ENCODE peak calls at places on chromosomes 7 and 10, in eight cellular contexts. One of them, this sample, is unnamed.

GRCh38 chr10:16280595-16280994 is 156.2 kb upstream of the PTER start:
- DNase-seq in SK-N-SH: no peak
- DNase-seq in OCI-LY7: no peak
- DNase-seq in GM23338: no peak
- DNase-seq in neural progenitor cell: no peak
- DNase-seq in HCT116: no peak
- DNase-seq in PC-3: no peak
- DNase-seq in GM23248: no peak
- DNase-seq in this sample: no peak

GRCh38 chr7:132828502-132828901 is 252.2 kb upstream of the PLXNA4 start:
- DNase-seq in HCT116: no peak
- DNase-seq in neural progenitor cell: no peak
- DNase-seq in GM23338: no peak
- DNase-seq in SK-N-SH: peak; percentile 61
- DNase-seq in PC-3: no peak
- DNase-seq in GM23248: no peak
- DNase-seq in OCI-LY7: no peak
- DNase-seq in this sample: no peak

GRCh38 chr7:1940402-1940786 is 270.3 kb downstream of the ELFN1 start:
- DNase-seq in PC-3: no peak
- DNase-seq in GM23248: peak; percentile 9
- DNase-seq in GM23338: no peak
- DNase-seq in OCI-LY7: peak; percentile 80
- DNase-seq in SK-N-SH: no peak
- DNase-seq in HCT116: no peak
- DNase-seq in neural progenitor cell: no peak
- DNase-seq in this sample: no peak

GRCh38 chr7:102447311-102447710 is 13.9 kb downstream of the ORAI2 start:
- DNase-seq in OCI-LY7: no peak
- DNase-seq in PC-3: no peak
- DNase-seq in SK-N-SH: no peak
- DNase-seq in neural progenitor cell: no peak
- DNase-seq in HCT116: no peak
- DNase-seq in GM23338: no peak
- DNase-seq in GM23248: no peak
- DNase-seq in this sample: no peak

GRCh38 chr7:151900591-151901312 is 23.8 kb upstream of the PRKAG2 start:
- DNase-seq in GM23248: peak; percentile 57
- DNase-seq in SK-N-SH: no peak
- DNase-seq in HCT116: no peak
- DNase-seq in neural progenitor cell: peak; percentile 27
- DNase-seq in PC-3: no peak
- DNase-seq in GM23338: no peak
- DNase-seq in OCI-LY7: no peak
- DNase-seq in this sample: no peak

GRCh38 chr7:155644971-155645509 is 579 bp downstream of the RBM33 start:
- DNase-seq in OCI-LY7: peak; percentile 67
- DNase-seq in SK-N-SH: peak; percentile 80
- DNase-seq in GM23338: peak; percentile 63
- DNase-seq in neural progenitor cell: peak; percentile 60
- DNase-seq in GM23248: peak; percentile 74
- DNase-seq in HCT116: no peak
- DNase-seq in PC-3: peak; percentile 23
- DNase-seq in this sample: peak; percentile 63

GRCh38 chr7:151691449-151691848 is 171.8 kb upstream of the RHEB start:
- DNase-seq in GM23338: no peak
- DNase-seq in HCT116: no peak
- DNase-seq in OCI-LY7: no peak
- DNase-seq in SK-N-SH: no peak
- DNase-seq in GM23248: no peak
- DNase-seq in PC-3: no peak
- DNase-seq in neural progenitor cell: no peak
- DNase-seq in this sample: no peak

GRCh38 chr10:52566471-52567246 is 205.9 kb downstream of the MBL2 start:
- DNase-seq in neural progenitor cell: peak; percentile 61
- DNase-seq in GM23248: peak; percentile 83
- DNase-seq in OCI-LY7: peak; percentile 10
- DNase-seq in HCT116: peak; percentile 35
- DNase-seq in SK-N-SH: peak; percentile 2
- DNase-seq in GM23338: peak; percentile 73
- DNase-seq in PC-3: peak; percentile 98
- DNase-seq in this sample: peak; percentile 41

GRCh38 chr10:103246328-103246727 is 641 bp downstream of the RPEL1 start:
- DNase-seq in SK-N-SH: no peak
- DNase-seq in neural progenitor cell: no peak
- DNase-seq in GM23338: no peak
- DNase-seq in OCI-LY7: no peak
- DNase-seq in GM23248: no peak
- DNase-seq in HCT116: no peak
- DNase-seq in PC-3: peak; percentile 14
- DNase-seq in this sample: no peak

GRCh38 chr10:119216137-119216536 is 8.8 kb downstream of the GRK5 start:
- DNase-seq in OCI-LY7: no peak
- DNase-seq in GM23248: no peak
- DNase-seq in GM23338: no peak
- DNase-seq in PC-3: no peak
- DNase-seq in neural progenitor cell: no peak
- DNase-seq in HCT116: no peak
- DNase-seq in SK-N-SH: no peak
- DNase-seq in this sample: no peak

GRCh38 chr10:95403690-95404459 is 113.1 kb upstream of the PDLIM1 start:
- DNase-seq in neural progenitor cell: no peak
- DNase-seq in GM23338: no peak
- DNase-seq in PC-3: no peak
- DNase-seq in SK-N-SH: no peak
- DNase-seq in HCT116: no peak
- DNase-seq in GM23248: no peak
- DNase-seq in OCI-LY7: no peak
- DNase-seq in this sample: no peak

GRCh38 chr10:5840314-5841307 is 27.4 kb upstream of the GDI2 start:
- DNase-seq in OCI-LY7: peak; percentile 98
- DNase-seq in PC-3: no peak
- DNase-seq in HCT116: no peak
- DNase-seq in GM23248: no peak
- DNase-seq in GM23338: no peak
- DNase-seq in neural progenitor cell: peak; percentile 16
- DNase-seq in SK-N-SH: no peak
- DNase-seq in this sample: no peak

GRCh38 chr10:121772406-121772805 is 155.4 kb downstream of the ATE1 start:
- DNase-seq in OCI-LY7: no peak
- DNase-seq in HCT116: no peak
- DNase-seq in PC-3: no peak
- DNase-seq in GM23248: peak; percentile 34
- DNase-seq in neural progenitor cell: no peak
- DNase-seq in SK-N-SH: no peak
- DNase-seq in GM23338: no peak
- DNase-seq in this sample: no peak

GRCh38 chr7:155226261-155227003 is 71.2 kb upstream of the INSIG1 start:
- DNase-seq in GM23248: no peak
- DNase-seq in HCT116: no peak
- DNase-seq in neural progenitor cell: no peak
- DNase-seq in PC-3: no peak
- DNase-seq in SK-N-SH: peak; percentile 53
- DNase-seq in GM23338: no peak
- DNase-seq in OCI-LY7: no peak
- DNase-seq in this sample: no peak

GRCh38 chr10:73136627-73137026 is 26.4 kb downstream of the NUDT13 start:
- DNase-seq in OCI-LY7: no peak
- DNase-seq in GM23248: no peak
- DNase-seq in SK-N-SH: no peak
- DNase-seq in PC-3: peak; percentile 76
- DNase-seq in neural progenitor cell: no peak
- DNase-seq in HCT116: no peak
- DNase-seq in GM23338: no peak
- DNase-seq in this sample: peak; percentile 41

GRCh38 chr10:67127441-67127840 is 201.6 kb downstream of the LRRTM3 start:
- DNase-seq in PC-3: no peak
- DNase-seq in neural progenitor cell: no peak
- DNase-seq in OCI-LY7: no peak
- DNase-seq in GM23248: no peak
- DNase-seq in SK-N-SH: no peak
- DNase-seq in HCT116: no peak
- DNase-seq in GM23338: no peak
- DNase-seq in this sample: no peak

GRCh38 chr10:63573068-63573697 is 52.0 kb downstream of the REEP3 start:
- DNase-seq in HCT116: no peak
- DNase-seq in SK-N-SH: peak; percentile 33
- DNase-seq in GM23248: peak; percentile 14
- DNase-seq in OCI-LY7: no peak
- DNase-seq in PC-3: no peak
- DNase-seq in neural progenitor cell: no peak
- DNase-seq in GM23338: no peak
- DNase-seq in this sample: peak; percentile 19

GRCh38 chr7:33667261-33667660 is 238.1 kb upstream of the BMPER start:
- DNase-seq in PC-3: peak; percentile 34
- DNase-seq in OCI-LY7: no peak
- DNase-seq in GM23248: peak; percentile 68
- DNase-seq in HCT116: no peak
- DNase-seq in SK-N-SH: no peak
- DNase-seq in neural progenitor cell: no peak
- DNase-seq in GM23338: no peak
- DNase-seq in this sample: no peak

GRCh38 chr7:20959281-20959680 is 172.6 kb upstream of the SP8 start:
- DNase-seq in OCI-LY7: no peak
- DNase-seq in SK-N-SH: no peak
- DNase-seq in GM23248: no peak
- DNase-seq in HCT116: no peak
- DNase-seq in PC-3: peak; percentile 92
- DNase-seq in neural progenitor cell: no peak
- DNase-seq in GM23338: no peak
- DNase-seq in this sample: no peak

DNA sequence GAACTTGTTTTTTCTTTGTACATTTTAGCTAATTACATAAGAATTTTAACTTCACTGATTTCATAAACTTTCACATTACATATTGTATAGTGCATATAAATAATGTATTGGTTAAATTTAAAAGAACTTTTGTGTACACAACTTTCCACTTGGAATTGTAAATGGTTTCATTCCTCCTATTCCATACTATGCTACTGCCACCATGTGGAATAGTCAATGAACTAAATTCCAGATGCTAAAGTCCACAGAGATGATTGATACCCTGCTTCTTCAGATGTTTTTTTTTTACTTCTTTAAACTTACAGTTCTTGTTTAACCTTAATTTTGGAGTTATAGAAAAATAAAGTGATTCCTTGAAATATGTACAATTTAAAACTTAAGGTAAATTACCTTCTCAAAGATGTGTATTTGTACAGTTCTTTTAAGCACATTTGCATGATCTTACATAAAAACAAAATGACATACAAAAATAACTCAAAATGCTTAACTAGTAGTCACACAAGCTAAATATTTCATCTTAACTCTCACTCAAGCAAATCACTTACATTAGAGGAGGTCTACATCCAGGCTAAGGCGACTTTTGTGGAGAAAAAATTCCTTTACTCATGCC is 247.6 kb upstream of the HGF start:
- DNase-seq in GM23338: peak; percentile 47
- DNase-seq in OCI-LY7: peak; percentile 19
- DNase-seq in SK-N-SH: peak; percentile 33
- DNase-seq in GM23248: peak; percentile 63
- DNase-seq in HCT116: peak; percentile 24
- DNase-seq in neural progenitor cell: peak; percentile 24
- DNase-seq in PC-3: peak; percentile 57
- DNase-seq in this sample: peak; percentile 21
- TF ChIP-seq EZH2phosphoT487 in GM23338: no peak
- TF ChIP-seq EZH2phosphoT487 in OCI-LY7: no peak
- TF ChIP-seq EZH2phosphoT487 in SK-N-SH: no peak
- TF ChIP-seq EZH2phosphoT487 in GM23248: no peak
- TF ChIP-seq EZH2phosphoT487 in HCT116: no peak
- TF ChIP-seq EZH2phosphoT487 in neural progenitor cell: no peak
- TF ChIP-seq EZH2phosphoT487 in PC-3: no peak
- TF ChIP-seq EZH2phosphoT487 in this sample: no peak

GRCh38 chr7:150406311-150406564 is 27.1 kb downstream of the ZNF775 start:
- DNase-seq in GM23248: no peak
- DNase-seq in SK-N-SH: no peak
- DNase-seq in OCI-LY7: peak; percentile 27
- DNase-seq in GM23338: no peak
- DNase-seq in neural progenitor cell: no peak
- DNase-seq in HCT116: no peak
- DNase-seq in PC-3: no peak
- DNase-seq in this sample: no peak
- H2AFZ ChIP-seq in GM23248: peak overlapping the region; percentile 94
- H2AFZ ChIP-seq in SK-N-SH: peak overlapping the region; percentile 98
- H2AFZ ChIP-seq in OCI-LY7: peak overlapping the region; percentile 87
- H2AFZ ChIP-seq in GM23338: no peak overlapping the region
- H2AFZ ChIP-seq in neural progenitor cell: no peak overlapping the region
- H2AFZ ChIP-seq in HCT116: no peak overlapping the region
- H2AFZ ChIP-seq in PC-3: no peak overlapping the region
- H2AFZ ChIP-seq in this sample: no peak overlapping the region

GRCh38 chr10:12056758-12057157 is 12.0 kb upstream of the DHTKD1 start:
- DNase-seq in neural progenitor cell: no peak
- DNase-seq in SK-N-SH: no peak
- DNase-seq in HCT116: no peak
- DNase-seq in PC-3: no peak
- DNase-seq in GM23248: no peak
- DNase-seq in OCI-LY7: no peak
- DNase-seq in GM23338: no peak
- DNase-seq in this sample: no peak
- TF ChIP-seq EZH2phosphoT487 in neural progenitor cell: no peak
- TF ChIP-seq EZH2phosphoT487 in SK-N-SH: no peak
- TF ChIP-seq EZH2phosphoT487 in HCT116: no peak
- TF ChIP-seq EZH2phosphoT487 in PC-3: no peak
- TF ChIP-seq EZH2phosphoT487 in GM23248: no peak
- TF ChIP-seq EZH2phosphoT487 in OCI-LY7: no peak
- TF ChIP-seq EZH2phosphoT487 in GM23338: no peak
- TF ChIP-seq EZH2phosphoT487 in this sample: no peak

GRCh38 chr10:78301891-78302738 is 268.5 kb downstream of the RPS24 start:
- DNase-seq in GM23338: peak; percentile 41
- DNase-seq in HCT116: no peak
- DNase-seq in neural progenitor cell: no peak
- DNase-seq in PC-3: peak; percentile 68
- DNase-seq in OCI-LY7: peak; percentile 17
- DNase-seq in GM23248: peak; percentile 8
- DNase-seq in SK-N-SH: no peak
- DNase-seq in this sample: peak; percentile 30
- H2AFZ ChIP-seq in GM23338: peak overlapping the region; percentile 90
- H2AFZ ChIP-seq in HCT116: no peak overlapping the region
- H2AFZ ChIP-seq in neural progenitor cell: no peak overlapping the region
- H2AFZ ChIP-seq in PC-3: peak overlapping the region; percentile 82
- H2AFZ ChIP-seq in OCI-LY7: peak overlapping the region; percentile 57
- H2AFZ ChIP-seq in GM23248: peak overlapping the region; percentile 80
- H2AFZ ChIP-seq in SK-N-SH: peak overlapping the region; percentile 77
- H2AFZ ChIP-seq in this sample: no peak overlapping the region

DNA sequence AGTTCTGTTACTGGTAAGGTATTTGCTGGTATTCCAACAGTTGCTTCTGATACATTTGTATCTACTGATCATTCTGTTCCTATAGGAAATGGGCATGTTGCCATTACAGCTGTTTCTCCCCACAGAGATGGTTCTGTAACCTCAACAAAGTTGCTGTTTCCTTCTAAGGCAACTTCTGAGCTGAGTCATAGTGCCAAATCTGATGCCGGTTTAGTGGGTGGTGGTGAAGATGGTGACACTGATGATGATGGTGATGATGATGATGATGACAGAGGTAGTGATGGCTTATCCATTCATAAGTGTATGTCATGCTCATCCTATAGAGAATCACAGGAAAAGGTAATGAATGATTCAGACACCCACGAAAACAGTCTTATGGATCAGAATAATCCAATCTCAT is 131.0 kb downstream of the AASS start:
- DNase-seq in GM23338: no peak
- DNase-seq in OCI-LY7: no peak
- DNase-seq in PC-3: no peak
- DNase-seq in neural progenitor cell: no peak
- DNase-seq in GM23248: no peak
- DNase-seq in HCT116: no peak
- DNase-seq in SK-N-SH: no peak
- DNase-seq in this sample: no peak
- TF ChIP-seq EZH2phosphoT487 in GM23338: no peak
- TF ChIP-seq EZH2phosphoT487 in OCI-LY7: no peak
- TF ChIP-seq EZH2phosphoT487 in PC-3: no peak
- TF ChIP-seq EZH2phosphoT487 in neural progenitor cell: no peak
- TF ChIP-seq EZH2phosphoT487 in GM23248: no peak
- TF ChIP-seq EZH2phosphoT487 in HCT116: no peak
- TF ChIP-seq EZH2phosphoT487 in SK-N-SH: no peak
- TF ChIP-seq EZH2phosphoT487 in this sample: no peak